ENCODE peak calls at places on chromosomes 1 and 21, in five cellular contexts. S, P, M, C and F are unnamed samples.

GRCh38 chr1:153963850-153964331 is 554 bp upstream of the SLC39A1 start:
- DNase-seq in M (peak), S (peak), P (no peak), C (peak), F (peak)

GRCh38 chr21:31185663-31186062 is 147.4 kb upstream of the KRTAP19-8 start:
- DNase-seq in M (no peak), S (no peak), P (no peak), C (no peak), F (no peak)

GRCh38 chr21:45393833-45394638 is 10.9 kb upstream of the COL18A1 start:
- DNase-seq in S (no peak), P (no peak), C (no peak), M (no peak), F (no peak)

GRCh38 chr1:15282810-15283474 is 35.9 kb downstream of the FHAD1 start:
- DNase-seq in C (no peak), S (no peak), P (no peak), M (peak), F (no peak)

GRCh38 chr1:51752073-51752948 is 126.2 kb downstream of the NRDC start:
- DNase-seq in P (no peak), S (no peak), M (peak), C (no peak), F (no peak)

GRCh38 chr1:154430903-154431302 is 25.8 kb downstream of the IL6R start:
- DNase-seq in P (no peak), C (no peak), M (peak), S (peak), F (no peak)

GRCh38 chr1:16324456-16324890 is 27.8 kb downstream of the FBXO42 start:
- DNase-seq in S (no peak), C (no peak), P (peak), M (peak), F (no peak)

GRCh38 chr1:103162360-103162759 is 54.0 kb upstream of the COL11A1 start:
- DNase-seq in P (no peak), M (peak), C (no peak), S (no peak), F (peak)

GRCh38 chr1:42392255-42392654 is 11.7 kb downstream of the RIMKLA start:
- DNase-seq in P (no peak), S (no peak), C (no peak), M (no peak), F (peak)

GRCh38 chr1:34856697-34857096 is 2.9 kb downstream of the SMIM12 start:
- DNase-seq in S (no peak), M (no peak), P (no peak), C (no peak), F (no peak)

GRCh38 chr1:104064391-104064790 is 314.7 kb downstream of the AMY1C start:
- DNase-seq in C (no peak), P (no peak), S (no peak), M (no peak), F (no peak)

GRCh38 chr1:117537291-117537920 is 68.4 kb upstream of the TENT5C start:
- DNase-seq in C (no peak), M (peak), P (no peak), S (peak), F (peak)

GRCh38 chr1:42966688-42967609 is 8.3 kb upstream of the SLC2A1 start:
- DNase-seq in P (peak), C (no peak), M (peak), S (peak), F (peak)

GRCh38 chr1:182087951-182088350 is 26.4 kb upstream of the ZNF648 start:
- DNase-seq in S (no peak), P (no peak), M (no peak), C (no peak), F (no peak)

GRCh38 chr1:84110629-84111028 is 33.4 kb upstream of the PRKACB start:
- DNase-seq in S (no peak), M (no peak), P (no peak), C (no peak), F (no peak)

GRCh38 chr1:229438021-229438420 is 4.1 kb upstream of the ACTA1 start:
- DNase-seq in C (no peak), P (no peak), M (no peak), S (no peak), F (no peak)

GRCh38 chr1:221074325-221074724 is 195.1 kb downstream of the HLX start:
- DNase-seq in P (peak), S (no peak), M (no peak), C (no peak), F (no peak)

GRCh38 chr1:101115112-101115511 is 89.5 kb upstream of the DPH5 start:
- DNase-seq in P (no peak), C (no peak), S (no peak), M (no peak), F (no peak)

GRCh38 chr1:197356723-197357533 is 88.9 kb downstream of the CRB1 start:
- DNase-seq in M (peak), C (peak), S (peak), P (peak), F (peak)

GRCh38 chr1:114668784-114669561 is 876 bp downstream of the DENND2C start:
- DNase-seq in M (peak), S (no peak), C (peak), P (peak), F (no peak)

GRCh38 chr1:96416111-96416595 is 305.4 kb upstream of the PTBP2 start:
- DNase-seq in S (no peak), M (no peak), P (peak), C (no peak), F (no peak)

GRCh38 chr1:66350001-66350547 is 183.9 kb upstream of the SGIP1 start:
- DNase-seq in M (peak), C (no peak), P (peak), S (no peak), F (no peak)

GRCh38 chr1:99829269-99829668 is 20.9 kb upstream of the AGL start:
- DNase-seq in M (no peak), S (no peak), C (no peak), P (no peak), F (no peak)

GRCh38 chr1:235004840-235005391 is 123.7 kb downstream of the TOMM20 start:
- DNase-seq in C (no peak), P (no peak), S (no peak), M (no peak), F (no peak)

GRCh38 chr1:162388615-162389014 is 7.1 kb downstream of the C1orf226 start:
- DNase-seq in C (no peak), M (no peak), S (no peak), P (no peak), F (peak)

GRCh38 chr1:87474098-87474497 is 145.4 kb downstream of the LMO4 start:
- DNase-seq in P (no peak), M (no peak), S (no peak), C (no peak), F (peak)

GRCh38 chr1:232393010-232393833 is 236.7 kb downstream of the SIPA1L2 start:
- DNase-seq in P (peak), M (peak), C (no peak), S (peak), F (no peak)

GRCh38 chr1:147272042-147272441 is 29.6 kb downstream of the CHD1L start:
- DNase-seq in P (no peak), M (no peak), S (no peak), C (no peak), F (no peak)

GRCh38 chr1:46533179-46533864 is 18.1 kb downstream of the KNCN start:
- DNase-seq in M (no peak), C (no peak), P (peak), S (no peak), F (no peak)

GRCh38 chr1:96487961-96488360 is 233.6 kb upstream of the PTBP2 start:
- DNase-seq in C (no peak), S (no peak), M (no peak), P (no peak), F (peak)

GRCh38 chr1:40936878-40937484 is 42.5 kb upstream of the CTPS1 start:
- DNase-seq in M (no peak), S (no peak), P (peak), C (no peak), F (no peak)

GRCh38 chr1:6423321-6423999 is 1.1 kb upstream of the ESPN start:
- DNase-seq in P (no peak), C (no peak), S (peak), M (peak), F (peak)

GRCh38 chr1:24409535-24409934 is 4.0 kb downstream of the STPG1 start:
- DNase-seq in C (no peak), P (peak), M (no peak), S (no peak), F (peak)

GRCh38 chr1:150221552-150221951 is 14.4 kb downstream of the ANP32E start:
- DNase-seq in P (peak), S (no peak), M (no peak), C (no peak), F (peak)

GRCh38 chr1:77540501-77541161 is 141.8 kb downstream of the ZZZ3 start:
- DNase-seq in S (no peak), P (peak), C (no peak), M (no peak), F (peak)

GRCh38 chr1:160767417-160768294 is 28.3 kb upstream of the LY9 start:
- DNase-seq in S (no peak), M (peak), P (no peak), C (no peak), F (no peak)
- H3K4ac ChIP-seq in S (no peak), M (peak), P (no peak), C (no peak), F (no peak)

DNA sequence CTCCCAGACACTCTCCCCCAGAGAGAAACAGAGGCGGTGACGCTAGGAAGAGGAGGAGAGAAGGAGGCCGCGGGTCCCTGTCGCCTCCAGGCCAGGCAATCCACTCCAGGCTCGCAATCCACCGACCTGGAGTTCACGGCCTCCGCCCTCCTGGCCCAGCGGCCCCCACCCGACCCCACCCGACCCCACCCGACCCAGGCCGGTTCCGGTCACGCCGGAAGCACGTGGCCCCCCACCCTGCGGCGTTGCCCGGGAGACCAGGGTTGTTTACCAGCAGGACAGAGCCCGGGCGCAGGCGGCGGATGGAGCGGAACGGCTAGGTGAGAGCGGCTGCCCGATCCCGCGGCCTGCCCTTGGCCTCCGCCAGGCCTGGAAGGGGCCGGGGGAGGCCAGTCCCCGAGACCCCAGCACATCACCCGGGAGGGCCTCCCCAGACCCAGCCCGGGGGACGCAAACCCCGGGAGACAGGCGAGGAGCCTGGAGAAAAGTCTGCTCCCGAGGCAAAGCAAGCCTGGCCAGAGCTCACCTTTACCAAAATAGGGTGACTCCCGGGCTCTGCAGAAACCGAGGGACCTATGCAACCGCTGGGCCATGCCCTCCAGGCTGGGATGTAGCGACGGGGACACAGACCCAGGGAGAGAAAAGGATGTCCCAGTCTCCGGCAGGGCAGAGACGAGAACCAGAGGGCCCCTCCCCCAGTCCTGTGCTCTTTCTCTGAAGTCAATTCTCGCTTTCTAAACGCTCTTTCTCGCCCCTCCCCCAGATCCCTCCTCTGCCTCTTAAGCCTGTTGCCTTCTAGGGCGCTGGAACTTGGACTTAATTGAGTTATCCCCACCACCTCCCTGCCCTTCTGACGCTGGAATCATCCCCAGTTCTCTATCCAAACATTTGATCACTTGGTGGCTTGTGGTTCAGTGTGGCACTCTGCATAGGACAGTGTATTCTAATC is at the start of the genes PLA2G2C and UBXN10:
- DNase-seq in C (peak), P (no peak), M (peak), S (peak), F (peak)
- H3K4ac ChIP-seq in C (no peak), P (no peak), M (no peak), S (no peak), F (no peak)

DNA sequence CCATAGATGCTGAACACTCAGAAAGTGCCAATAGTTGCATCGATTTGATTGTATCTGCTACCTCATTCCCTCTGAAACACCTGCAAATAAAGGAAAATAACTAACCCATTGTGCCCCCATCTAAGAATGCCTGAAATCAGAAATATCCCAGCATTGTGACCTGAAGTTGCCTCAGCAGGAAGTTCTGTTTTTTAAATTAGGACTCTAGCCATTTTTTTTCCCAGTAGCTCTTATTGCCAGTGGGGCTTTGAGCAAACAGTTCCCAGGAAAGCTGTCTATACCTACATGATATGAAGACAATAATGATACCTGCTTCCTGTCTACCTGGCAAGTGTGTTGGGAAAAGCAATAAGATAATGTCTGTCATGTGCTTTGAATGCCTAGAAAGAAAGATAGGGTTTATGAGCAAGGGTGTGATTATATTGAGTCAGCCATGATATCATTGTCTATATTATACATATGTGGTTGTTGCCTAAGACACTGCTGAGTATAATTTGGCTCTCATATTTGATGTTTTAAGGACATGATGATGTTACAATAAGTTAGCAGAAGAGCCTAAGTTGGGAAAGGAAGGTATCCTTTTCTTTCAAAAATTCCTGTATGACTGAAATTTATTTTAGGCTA is 99.4 kb upstream of the CDC42BPA start:
- DNase-seq in S (no peak), M (no peak), C (no peak), P (peak), F (no peak)
- H3K4ac ChIP-seq in S (no peak), M (no peak), C (no peak), P (no peak), F (no peak)

DNA sequence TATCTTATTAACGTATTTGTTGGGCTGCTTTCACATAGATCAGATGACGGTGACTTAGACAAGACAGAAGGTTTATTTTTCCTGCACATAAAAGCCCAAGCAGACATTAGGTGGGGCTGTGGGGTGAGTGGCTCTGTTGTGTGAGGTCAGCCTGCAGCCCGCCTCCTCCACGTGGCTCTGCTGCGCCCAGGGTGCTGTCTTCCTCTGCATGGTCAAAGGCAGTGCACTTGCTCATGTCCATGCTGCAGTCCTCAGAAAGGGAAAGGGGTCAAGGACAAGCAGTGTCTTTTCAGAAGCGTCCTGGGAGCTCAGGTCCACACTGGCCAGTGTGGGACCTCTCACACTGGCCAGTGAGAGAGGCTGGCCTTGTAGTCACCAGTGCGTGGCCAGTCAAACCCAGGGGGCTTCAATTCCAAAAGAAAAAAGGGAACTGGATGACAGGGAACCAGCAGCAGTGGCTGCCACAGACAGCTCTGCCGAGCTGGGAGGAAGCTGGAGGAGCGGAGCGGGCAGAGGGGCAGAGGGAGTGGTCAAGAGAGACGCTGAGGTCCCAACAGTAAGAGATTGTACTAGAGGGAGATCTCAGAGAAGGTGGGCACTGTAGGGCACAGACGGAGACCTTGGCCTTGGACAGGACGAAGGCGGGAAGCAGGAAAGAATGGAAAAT is 35.9 kb upstream of the SLC45A1 start:
- DNase-seq in S (no peak), M (no peak), P (peak), C (no peak), F (no peak)
- H3K4ac ChIP-seq in S (no peak), M (no peak), P (no peak), C (no peak), F (no peak)

GRCh38 chr1:9927259-9927658 is 15.9 kb downstream of the LZIC start:
- DNase-seq in M (peak), C (no peak), S (no peak), P (no peak), F (no peak)

DNA sequence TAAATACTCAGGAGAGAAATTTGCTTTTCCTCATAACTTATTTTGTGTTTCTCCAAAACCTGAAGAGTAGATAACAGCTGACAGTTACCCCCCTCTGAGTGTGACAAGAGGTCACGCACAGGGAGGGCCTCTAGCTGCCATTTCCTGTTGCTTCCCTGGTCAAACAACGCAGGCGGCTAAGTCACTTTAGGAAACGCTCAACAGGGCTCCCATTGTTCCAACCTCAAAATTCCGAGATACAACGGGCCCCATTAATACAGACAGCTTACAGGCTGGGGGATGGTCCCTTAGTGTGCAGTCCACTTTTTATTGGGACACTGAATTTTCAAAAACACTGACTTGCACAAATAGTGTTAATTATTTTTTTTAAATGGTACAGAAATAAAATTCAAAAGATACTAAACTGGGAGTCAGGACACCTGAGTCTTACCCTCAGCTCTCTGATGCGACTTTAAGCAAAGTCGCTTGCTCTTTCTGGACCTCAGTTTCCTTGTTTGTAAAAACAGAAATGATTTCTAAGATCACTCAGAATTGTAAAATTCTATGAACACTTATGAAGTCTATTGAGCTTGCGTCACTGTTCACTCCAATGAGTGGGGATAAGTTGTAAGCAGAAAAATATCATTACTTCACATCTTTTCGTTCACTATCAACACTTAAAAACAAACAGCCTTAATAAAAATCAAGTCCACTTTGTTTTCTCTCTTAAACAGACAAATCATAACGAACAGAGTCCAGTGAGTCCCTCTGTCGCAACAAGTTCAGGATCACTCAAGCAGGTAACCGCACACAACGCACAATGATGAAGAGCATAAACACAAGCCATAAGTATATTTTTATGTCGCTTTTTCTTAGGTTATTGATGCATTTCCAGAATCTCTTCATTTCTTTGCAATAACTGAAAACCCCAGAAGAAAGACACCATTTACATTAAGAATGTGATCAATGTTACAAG is 13.5 kb downstream of the LZIC start:
- DNase-seq in C (peak), S (peak), P (no peak), M (peak), F (no peak)
- H3K4ac ChIP-seq in C (no peak), S (no peak), P (no peak), M (no peak), F (no peak)

GRCh38 chr1:183636783-183637182 is 1.2 kb upstream of the ARPC5 start:
- DNase-seq in M (no peak), P (no peak), S (no peak), C (no peak), F (no peak)

GRCh38 chr1:183636334-183636682 is 725 bp upstream of the ARPC5 start:
- DNase-seq in S (no peak), P (no peak), C (no peak), M (no peak), F (peak)

GRCh38 chr1:183635112-183635605 is 424 bp downstream of the ARPC5 start:
- DNase-seq in S (no peak), P (no peak), M (no peak), C (no peak), F (peak)

GRCh38 chr1:183634429-183635065 is 1.0 kb downstream of the ARPC5 start:
- DNase-seq in M (no peak), C (no peak), S (no peak), P (no peak), F (no peak)

DNA sequence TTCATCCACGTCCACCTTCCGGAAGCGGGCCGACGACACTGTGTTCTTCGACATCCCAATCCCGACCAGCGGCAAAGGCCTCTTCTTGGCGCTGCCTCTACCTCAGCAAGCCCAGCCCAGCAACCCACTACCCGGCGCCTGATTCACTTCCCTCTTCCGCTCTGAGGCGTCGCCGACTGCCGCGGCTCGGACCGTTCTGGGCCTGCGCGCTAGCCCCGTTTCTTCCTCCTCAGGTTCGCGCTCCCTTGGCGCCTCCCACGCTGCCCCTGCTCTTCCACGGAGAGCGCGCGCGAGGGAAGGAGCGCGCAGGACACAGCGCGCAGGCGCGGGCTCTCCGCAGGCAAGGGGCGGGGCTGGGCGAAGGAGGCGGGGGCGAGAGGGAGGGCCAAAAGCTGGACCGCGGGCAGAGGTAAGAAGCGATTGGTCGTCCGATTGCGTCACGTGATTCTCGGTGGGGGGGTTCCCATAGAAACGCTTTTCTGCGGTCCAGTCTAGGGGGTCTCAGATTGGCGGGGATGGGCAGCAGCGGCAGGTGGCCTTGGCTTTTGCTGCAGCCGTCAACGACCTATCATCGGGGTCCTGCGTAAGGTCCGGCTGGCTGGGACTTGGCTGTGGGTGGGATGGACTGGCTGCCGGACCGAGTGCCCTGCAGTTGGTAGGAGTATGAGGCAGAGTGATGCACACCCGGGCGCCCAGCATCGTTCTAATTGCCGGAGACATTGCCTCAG is at the start of gene ARPC5:
- DNase-seq in P (peak), C (peak), S (peak), M (peak), F (peak)
- H3K4ac ChIP-seq in P (peak), C (peak), S (no peak), M (peak), F (peak)